ENCODE peak calls at places on chromosome 5, in five cellular contexts. Z, M, J, V and U are unnamed samples.

GRCh38 chr5:57532513-57533497 is 50.2 kb upstream of the ACTBL2 start:
- DNase-seq in Z (no peak), M (no peak), J (no peak), V (peak), U (no peak)

GRCh38 chr5:180047667-180048066 is 23.9 kb downstream of the RNF130 start:
- DNase-seq in V (peak), M (peak), J (no peak), Z (no peak), U (no peak)

GRCh38 chr5:14417792-14418765 is 163.5 kb upstream of the OTULINL start:
- DNase-seq in Z (no peak), J (no peak), M (no peak), V (peak), U (no peak)

GRCh38 chr5:171667341-171668096 is 118.1 kb upstream of the SMIM23 start:
- DNase-seq in V (peak), M (peak), Z (no peak), J (no peak), U (no peak)

GRCh38 chr5:76204713-76205112 is 121.5 kb downstream of the SV2C start:
- DNase-seq in M (no peak), J (no peak), V (no peak), Z (no peak), U (no peak)

GRCh38 chr5:6636293-6636692 is 3.1 kb downstream of the SRD5A1 start:
- DNase-seq in Z (no peak), V (no peak), J (no peak), M (no peak), U (no peak)

GRCh38 chr5:150286820-150287219 is 2.8 kb downstream of the CAMK2A start:
- DNase-seq in V (no peak), Z (no peak), J (no peak), M (no peak), U (no peak)

GRCh38 chr5:113512341-113512740 is 1.2 kb upstream of the YTHDC2 start:
- DNase-seq in M (no peak), J (no peak), Z (no peak), V (no peak), U (no peak)

GRCh38 chr5:177458912-177459350 is 12.3 kb downstream of the PRR7 start:
- DNase-seq in M (no peak), V (peak), J (no peak), Z (no peak), U (no peak)

GRCh38 chr5:157571357-157571827 is 4.2 kb downstream of the ADAM19 start:
- DNase-seq in M (no peak), V (peak), Z (no peak), J (peak), U (no peak)

GRCh38 chr5:35679351-35679750 is 61.7 kb downstream of the SPEF2 start:
- DNase-seq in V (no peak), M (no peak), J (no peak), Z (no peak), U (no peak)

GRCh38 chr5:34728236-34728635 is 72.1 kb downstream of the RAI14 start:
- DNase-seq in M (no peak), Z (no peak), J (no peak), V (no peak), U (no peak)